ENCODE peak calls at places on chromosome 6, in five cellular contexts. R is dorsolateral prefrontal cortex, V is mammary epithelial cell, G is progenitor cell of endocrine pancreas, D is psoas muscle. T is an unnamed sample.

GRCh38 chr6:22141271-22141745 is 155.5 kb downstream of the PRL start:
- DNase-seq in R (no peak), V (no peak), G (no peak), D (no peak), T (no peak)

GRCh38 chr6:141521440-141521839 is 611.3 kb upstream of the GJE1 start:
- DNase-seq in R (no peak), V (peak), G (no peak), D (no peak), T (no peak)

GRCh38 chr6:113857565-113858066 is 471 bp downstream of the MARCKS start:
- DNase-seq in R (no peak), V (peak), G (no peak), D (peak), T (peak)

GRCh38 chr6:116111552-116112528 is 11.2 kb downstream of the NT5DC1 start:
- DNase-seq in R (no peak), V (peak), G (no peak), D (no peak), T (peak)

GRCh38 chr6:159170999-159171712 is 2.0 kb downstream of the FNDC1 start:
- DNase-seq in R (no peak), V (peak), G (no peak), D (no peak), T (no peak)

GRCh38 chr6:147159536-147160374 is 44.5 kb upstream of the STXBP5 start:
- DNase-seq in R (no peak), V (no peak), G (no peak), D (no peak), T (no peak)

GRCh38 chr6:119277047-119277446 is 72.5 kb downstream of the MAN1A1 start:
- DNase-seq in R (no peak), V (no peak), G (no peak), D (no peak), T (no peak)

GRCh38 chr6:12381587-12381986 is 91.4 kb downstream of the EDN1 start:
- DNase-seq in R (no peak), V (peak), G (no peak), D (no peak), T (no peak)

GRCh38 chr6:109963598-109964170 is 14.4 kb upstream of the GPR6 start:
- DNase-seq in R (no peak), V (peak), G (no peak), D (no peak), T (no peak)

GRCh38 chr6:62891065-62891647 is 320.1 kb upstream of the FKBP1C start:
- DNase-seq in R (no peak), V (no peak), G (no peak), D (no peak), T (no peak)

GRCh38 chr6:35497571-35498406 is 910 bp upstream of the TEAD3 start:
- DNase-seq in R (no peak), V (peak), G (peak), D (peak), T (peak)

GRCh38 chr6:89023591-89024441 is 56.7 kb upstream of the PNRC1 start:
- DNase-seq in R (no peak), V (peak), G (no peak), D (no peak), T (peak)

GRCh38 chr6:152378154-152378553 is 259.0 kb downstream of the SYNE1 start:
- DNase-seq in R (no peak), V (peak), G (no peak), D (no peak), T (no peak)

GRCh38 chr6:137904822-137905617 is 38.0 kb downstream of the TNFAIP3 start:
- DNase-seq in R (no peak), V (no peak), G (no peak), D (no peak), T (no peak)

GRCh38 chr6:169724554-169725269 is 412 bp upstream of the PHF10 start:
- DNase-seq in R (peak), V (no peak), G (peak), D (peak), T (peak)

GRCh38 chr6:33856655-33857054 is 52.9 kb upstream of the MLN start:
- DNase-seq in R (no peak), V (no peak), G (no peak), D (no peak), T (no peak)

GRCh38 chr6:161029195-161029809 is 37.7 kb downstream of the MAP3K4 start:
- DNase-seq in R (no peak), V (peak), G (no peak), D (no peak), T (no peak)

GRCh38 chr6:107124934-107125348 is 9.6 kb upstream of the BEND3 start:
- DNase-seq in R (no peak), V (no peak), G (no peak), D (no peak), T (peak)

GRCh38 chr6:93423542-93423941 is 4.2 kb upstream of the EPHA7 start:
- DNase-seq in R (peak), V (no peak), G (peak), D (no peak), T (peak)

GRCh38 chr6:108622601-108623335 is 62.1 kb downstream of the FOXO3 start:
- DNase-seq in R (no peak), V (peak), G (no peak), D (peak), T (no peak)

GRCh38 chr6:39078695-39079094 is 30.1 kb downstream of the GLP1R start:
- DNase-seq in R (no peak), V (no peak), G (no peak), D (no peak), T (no peak)

GRCh38 chr6:158207452-158207788 is 39.3 kb downstream of the GTF2H5 start:
- DNase-seq in R (no peak), V (peak), G (no peak), D (no peak), T (no peak)

GRCh38 chr6:85436939-85437495 is 12.9 kb upstream of the NT5E start:
- DNase-seq in R (no peak), V (no peak), G (no peak), D (no peak), T (no peak)

GRCh38 chr6:104710543-104711335 is 149.0 kb downstream of the HACE1 start:
- DNase-seq in R (no peak), V (no peak), G (no peak), D (no peak), T (no peak)

GRCh38 chr6:84623956-84624680 is 140.3 kb downstream of the TBX18 start:
- DNase-seq in R (no peak), V (peak), G (no peak), D (no peak), T (no peak)

GRCh38 chr6:106000935-106001334 is 85.2 kb upstream of the PRDM1 start:
- DNase-seq in R (no peak), V (no peak), G (no peak), D (no peak), T (no peak)

GRCh38 chr6:24909281-24910216 is 26.2 kb downstream of the RIPOR2 start:
- DNase-seq in R (no peak), V (no peak), G (no peak), D (no peak), T (peak)

GRCh38 chr6:19866900-19867627 is 29.9 kb downstream of the ID4 start:
- DNase-seq in R (no peak), V (peak), G (no peak), D (no peak), T (no peak)

GRCh38 chr6:169824021-169824420 is 72.6 kb downstream of the ERMARD start:
- DNase-seq in R (no peak), V (no peak), G (no peak), D (no peak), T (no peak)

GRCh38 chr6:144897441-144897921 is 612.3 kb downstream of the UTRN start:
- DNase-seq in R (no peak), V (peak), G (no peak), D (no peak), T (no peak)

GRCh38 chr6:167146977-167147376 is 10.8 kb downstream of the GPR31 start:
- DNase-seq in R (no peak), V (no peak), G (no peak), D (no peak), T (peak)

GRCh38 chr6:126914172-126914571 is 204.3 kb upstream of the RSPO3 start:
- DNase-seq in R (no peak), V (no peak), G (no peak), D (no peak), T (no peak)

GRCh38 chr6:8659404-8660189 is 224.3 kb upstream of the SLC35B3 start:
- DNase-seq in R (no peak), V (no peak), G (no peak), D (no peak), T (no peak)

GRCh38 chr6:141403827-141404226 is 728.9 kb upstream of the GJE1 start:
- DNase-seq in R (no peak), V (peak), G (no peak), D (no peak), T (no peak)

GRCh38 chr6:88220493-88220892 is 54.3 kb upstream of the CNR1 start:
- DNase-seq in R (no peak), V (peak), G (no peak), D (no peak), T (no peak)

GRCh38 chr6:72559067-72559466 is 62.8 kb upstream of the KCNQ5 start:
- DNase-seq in R (no peak), V (no peak), G (no peak), D (no peak), T (no peak)

GRCh38 chr6:72561629-72562028 is 60.2 kb upstream of the KCNQ5 start:
- DNase-seq in R (no peak), V (no peak), G (no peak), D (no peak), T (no peak)

GRCh38 chr6:72564231-72564630 is 57.6 kb upstream of the KCNQ5 start:
- DNase-seq in R (no peak), V (no peak), G (no peak), D (no peak), T (no peak)

DNA sequence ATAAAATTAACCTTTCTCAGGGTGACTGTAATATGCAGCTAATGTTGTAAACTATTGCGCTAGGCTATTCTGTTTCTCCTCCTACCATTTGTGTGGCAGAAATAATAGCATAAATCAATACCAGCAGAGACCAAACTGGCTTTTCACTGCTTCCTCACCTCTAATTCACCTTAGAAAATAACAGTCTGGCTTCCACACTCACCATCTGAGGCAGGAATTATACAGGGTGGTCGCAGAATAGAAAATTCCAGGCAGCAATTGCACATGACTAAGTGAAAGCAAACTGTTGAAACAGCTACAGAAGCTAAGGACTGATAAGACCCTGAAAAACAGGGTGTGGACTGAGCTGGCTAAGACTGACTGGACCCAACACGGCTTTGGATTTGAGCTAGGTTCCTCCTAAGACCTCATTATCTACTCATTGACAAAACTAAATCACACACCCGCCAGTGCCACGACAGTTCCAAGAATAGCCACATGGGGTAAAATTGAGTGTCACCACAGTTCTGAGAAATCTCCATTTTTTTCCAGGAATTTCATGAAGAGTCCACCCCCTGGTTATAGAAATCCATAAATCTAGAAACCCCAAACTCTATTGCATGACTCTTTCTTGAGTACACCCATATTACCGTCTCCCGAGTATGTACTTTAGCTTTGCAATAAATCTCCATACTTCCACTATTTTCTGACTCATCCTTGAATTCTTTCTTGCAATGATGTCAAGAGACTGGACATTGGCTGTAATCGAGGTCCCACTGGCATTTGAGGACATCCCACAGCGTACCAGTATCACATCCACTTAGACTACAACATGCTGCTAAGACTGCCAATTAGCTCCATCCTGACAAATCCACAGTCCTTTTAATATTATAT is 60.9 kb upstream of the KCNQ5 start:
- DNase-seq in R (no peak), V (no peak), G (no peak), D (no peak), T (no peak)
- TF ChIP-seq CTCF in R (no peak), V (peak), G (peak), D (no peak), T (peak)

GRCh38 chr6:10381830-10382208 is 33.1 kb downstream of the TFAP2A start:
- DNase-seq in R (no peak), V (no peak), G (no peak), D (no peak), T (peak)

GRCh38 chr6:10382322-10382721 is 32.6 kb downstream of the TFAP2A start:
- DNase-seq in R (no peak), V (no peak), G (no peak), D (no peak), T (no peak)

GRCh38 chr6:10383312-10384063 is 31.4 kb downstream of the TFAP2A start:
- DNase-seq in R (no peak), V (peak), G (no peak), D (no peak), T (peak)

GRCh38 chr6:10382728-10383127 is 32.1 kb downstream of the TFAP2A start:
- DNase-seq in R (no peak), V (no peak), G (no peak), D (no peak), T (no peak)

DNA sequence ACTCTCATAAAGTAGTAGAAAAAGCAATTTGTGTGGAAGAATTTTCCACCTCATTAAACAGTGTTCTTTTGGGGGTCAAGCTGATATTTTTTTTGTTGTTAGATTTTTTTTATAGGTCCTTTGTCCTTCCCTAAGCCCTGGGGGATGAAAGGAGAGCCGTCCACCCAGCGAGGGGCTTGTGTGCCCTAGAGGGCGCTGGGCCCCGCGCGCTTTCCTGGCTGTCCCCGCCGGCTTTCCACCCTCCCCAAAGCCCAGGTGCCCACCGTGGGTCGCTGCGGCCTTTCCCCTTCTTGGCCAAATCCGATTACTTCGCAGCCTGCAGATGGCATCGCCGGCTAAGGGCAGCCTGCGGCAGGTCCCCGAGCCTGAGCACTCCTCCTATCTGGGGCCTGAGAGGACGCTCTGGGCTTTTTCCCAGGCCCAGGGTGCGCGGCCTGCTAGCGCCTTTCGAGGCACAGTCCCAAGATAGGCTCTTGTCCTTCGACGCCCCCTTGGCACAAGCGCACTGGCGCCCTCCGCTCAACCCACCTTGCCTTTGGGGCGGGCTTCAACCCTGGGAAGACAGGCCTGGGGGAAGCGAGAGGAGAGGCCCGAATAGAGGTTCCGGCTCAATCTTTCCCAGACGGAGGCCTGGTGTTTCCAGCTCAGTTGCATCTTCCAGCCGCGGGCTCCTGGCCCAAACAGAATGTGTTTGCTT is 33.6 kb downstream of the TFAP2A start:
- DNase-seq in R (no peak), V (no peak), G (no peak), D (no peak), T (peak)
- TF ChIP-seq CTCF in R (no peak), V (no peak), G (peak), D (no peak), T (no peak)

GRCh38 chr6:164344801-164345291 is 930.3 kb downstream of the QKI start:
- DNase-seq in R (no peak), V (no peak), G (no peak), D (no peak), T (no peak)

GRCh38 chr6:164346631-164347030 is 932.1 kb downstream of the QKI start:
- DNase-seq in R (no peak), V (no peak), G (no peak), D (no peak), T (no peak)

GRCh38 chr6:164345340-164345739 is 930.8 kb downstream of the QKI start:
- DNase-seq in R (no peak), V (no peak), G (no peak), D (no peak), T (no peak)

GRCh38 chr6:164345856-164346496 is 931.5 kb downstream of the QKI start:
- DNase-seq in R (no peak), V (no peak), G (no peak), D (no peak), T (no peak)

GRCh38 chr6:164347455-164347854 is 932.9 kb downstream of the QKI start:
- DNase-seq in R (no peak), V (no peak), G (no peak), D (no peak), T (no peak)
- TF ChIP-seq CTCF in R (no peak), V (no peak), G (no peak), D (no peak), T (no peak)

DNA sequence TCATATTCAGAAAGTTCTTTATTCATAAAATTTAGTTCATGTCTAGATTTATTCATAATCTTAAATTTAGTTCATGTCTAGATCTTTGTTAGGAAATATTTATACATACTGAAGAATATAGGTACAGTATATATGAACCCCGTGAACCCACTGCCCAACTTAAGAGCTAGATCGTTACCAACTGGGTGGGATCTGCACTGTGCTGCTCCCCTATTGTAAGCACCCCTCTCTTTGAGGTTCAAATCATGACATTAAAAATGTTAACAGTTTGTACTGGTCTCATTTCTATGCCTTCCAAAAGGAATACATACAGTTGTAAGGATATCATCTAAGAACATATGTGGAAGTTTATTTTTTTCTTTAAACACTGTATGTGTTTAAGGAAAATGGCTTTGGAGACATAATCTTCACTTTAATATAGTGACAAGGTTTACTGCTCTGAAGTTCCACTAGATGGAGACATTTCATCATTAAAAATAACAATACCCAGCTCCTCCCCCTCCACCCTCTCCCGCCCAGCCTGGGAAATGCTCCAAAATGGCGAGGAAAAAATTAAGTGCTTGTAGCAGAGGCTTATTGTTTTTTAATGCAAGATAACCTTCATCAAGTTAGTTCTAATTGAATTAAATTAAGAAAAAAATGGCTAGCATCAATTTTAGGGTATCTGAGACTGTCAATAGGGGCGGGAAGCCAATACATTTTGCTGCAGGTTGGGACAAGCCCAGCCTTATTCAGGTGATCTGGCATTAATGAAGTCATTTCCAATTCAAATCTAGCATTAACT is 104.1 kb upstream of the TRAF3IP2 start:
- DNase-seq in R (no peak), V (peak), G (peak), D (peak), T (peak)
- TF ChIP-seq CTCF in R (peak), V (peak), G (peak), D (peak), T (peak)

GRCh38 chr6:816510-817084 is 123.7 kb upstream of the EXOC2 start:
- DNase-seq in R (no peak), V (no peak), G (no peak), D (no peak), T (no peak)

GRCh38 chr6:818191-818590 is 125.3 kb upstream of the EXOC2 start:
- DNase-seq in R (no peak), V (peak), G (no peak), D (no peak), T (no peak)

GRCh38 chr6:814378-815347 is 121.7 kb upstream of the EXOC2 start:
- DNase-seq in R (no peak), V (no peak), G (no peak), D (no peak), T (no peak)

GRCh38 chr6:811806-812205 is 118.9 kb upstream of the EXOC2 start:
- DNase-seq in R (no peak), V (no peak), G (no peak), D (no peak), T (no peak)

GRCh38 chr6:815348-815738 is 122.4 kb upstream of the EXOC2 start:
- DNase-seq in R (no peak), V (no peak), G (no peak), D (no peak), T (peak)
- TF ChIP-seq CTCF in R (no peak), V (no peak), G (peak), D (peak), T (peak)

GRCh38 chr6:31702819-31703716 is at the start of gene ABHD16A:
- DNase-seq in R (peak), V (peak), G (peak), D (peak), T (peak)
- TF ChIP-seq CTCF in R (no peak), V (no peak), G (no peak), D (peak), T (peak)

T was measured in glutamatergic neuron.